ENCODE peak calls at places on chromosomes 2 and 18, in five cellular contexts. One of them, this sample, is unnamed.

GRCh38 chr2:172198361-172198760 is 95.7 kb upstream of the DLX2 start:
- DNase-seq in Right ventricle myocardium inferior: no peak
- DNase-seq in progenitor cell of endocrine pancreas: no peak
- DNase-seq in cardiac fibroblast: no peak
- DNase-seq in T-helper 17 cell: no peak
- DNase-seq in this sample: no peak

GRCh38 chr18:65608471-65608870 is 142.3 kb upstream of the CDH7 start:
- DNase-seq in Right ventricle myocardium inferior: no peak
- DNase-seq in progenitor cell of endocrine pancreas: no peak
- DNase-seq in cardiac fibroblast: no peak
- DNase-seq in T-helper 17 cell: no peak
- DNase-seq in this sample: no peak

GRCh38 chr2:5360081-5360480 is 332.1 kb upstream of the SOX11 start:
- DNase-seq in Right ventricle myocardium inferior: no peak
- DNase-seq in progenitor cell of endocrine pancreas: no peak
- DNase-seq in cardiac fibroblast: no peak
- DNase-seq in T-helper 17 cell: no peak
- DNase-seq in this sample: no peak

GRCh38 chr2:1654696-1655374 is 89.5 kb downstream of the PXDN start:
- DNase-seq in Right ventricle myocardium inferior: peak; percentile 48
- DNase-seq in progenitor cell of endocrine pancreas: no peak
- DNase-seq in cardiac fibroblast: no peak
- DNase-seq in T-helper 17 cell: no peak
- DNase-seq in this sample: peak; percentile 46

GRCh38 chr2:241734208-241734466 is 293 bp upstream of the D2HGDH start:
- DNase-seq in Right ventricle myocardium inferior: no peak
- DNase-seq in progenitor cell of endocrine pancreas: no peak
- DNase-seq in cardiac fibroblast: no peak
- DNase-seq in T-helper 17 cell: no peak
- DNase-seq in this sample: no peak

GRCh38 chr2:46438794-46439193 is 40.6 kb upstream of the TMEM247 start:
- DNase-seq in Right ventricle myocardium inferior: no peak
- DNase-seq in progenitor cell of endocrine pancreas: no peak
- DNase-seq in cardiac fibroblast: no peak
- DNase-seq in T-helper 17 cell: no peak
- DNase-seq in this sample: no peak

GRCh38 chr18:74608681-74609080 is 11.0 kb downstream of the ZNF407 start:
- DNase-seq in Right ventricle myocardium inferior: no peak
- DNase-seq in progenitor cell of endocrine pancreas: no peak
- DNase-seq in cardiac fibroblast: no peak
- DNase-seq in T-helper 17 cell: no peak
- DNase-seq in this sample: peak; percentile 12

GRCh38 chr18:73859998-73860397 is 287.6 kb downstream of the FBXO15 start:
- DNase-seq in Right ventricle myocardium inferior: no peak
- DNase-seq in progenitor cell of endocrine pancreas: no peak
- DNase-seq in cardiac fibroblast: no peak
- DNase-seq in T-helper 17 cell: no peak
- DNase-seq in this sample: no peak

GRCh38 chr2:230205034-230205433 is 14.8 kb downstream of the SP110 start:
- DNase-seq in Right ventricle myocardium inferior: no peak
- DNase-seq in progenitor cell of endocrine pancreas: no peak
- DNase-seq in cardiac fibroblast: no peak
- DNase-seq in T-helper 17 cell: no peak
- DNase-seq in this sample: no peak

GRCh38 chr2:222311978-222312738 is 13.4 kb upstream of the PAX3 start:
- DNase-seq in Right ventricle myocardium inferior: no peak
- DNase-seq in progenitor cell of endocrine pancreas: no peak
- DNase-seq in cardiac fibroblast: no peak
- DNase-seq in T-helper 17 cell: no peak
- DNase-seq in this sample: no peak

GRCh38 chr2:38515155-38516074 is 87.3 kb downstream of the HNRNPLL start:
- DNase-seq in Right ventricle myocardium inferior: no peak
- DNase-seq in progenitor cell of endocrine pancreas: no peak
- DNase-seq in cardiac fibroblast: peak; percentile 73
- DNase-seq in T-helper 17 cell: no peak
- DNase-seq in this sample: peak; percentile 95

GRCh38 chr2:238570926-238571325 is 144.2 kb downstream of the ASB1 start:
- DNase-seq in Right ventricle myocardium inferior: no peak
- DNase-seq in progenitor cell of endocrine pancreas: no peak
- DNase-seq in cardiac fibroblast: no peak
- DNase-seq in T-helper 17 cell: no peak
- DNase-seq in this sample: no peak

GRCh38 chr2:23632386-23632785 is 247.4 kb downstream of the KLHL29 start:
- DNase-seq in Right ventricle myocardium inferior: no peak
- DNase-seq in progenitor cell of endocrine pancreas: no peak
- DNase-seq in cardiac fibroblast: no peak
- DNase-seq in T-helper 17 cell: no peak
- DNase-seq in this sample: no peak

GRCh38 chr2:45332567-45332966 is 278.5 kb downstream of the SRBD1 start:
- DNase-seq in Right ventricle myocardium inferior: no peak
- DNase-seq in progenitor cell of endocrine pancreas: no peak
- DNase-seq in cardiac fibroblast: no peak
- DNase-seq in T-helper 17 cell: no peak
- DNase-seq in this sample: no peak

GRCh38 chr2:85549826-85550225 is 10.9 kb downstream of the MAT2A start:
- DNase-seq in Right ventricle myocardium inferior: no peak
- DNase-seq in progenitor cell of endocrine pancreas: no peak
- DNase-seq in cardiac fibroblast: peak; percentile 96
- DNase-seq in T-helper 17 cell: no peak
- DNase-seq in this sample: peak; percentile 95

GRCh38 chr2:102041351-102041750 is 49.6 kb downstream of the IL1R2 start:
- DNase-seq in Right ventricle myocardium inferior: no peak
- DNase-seq in progenitor cell of endocrine pancreas: no peak
- DNase-seq in cardiac fibroblast: peak; percentile 81
- DNase-seq in T-helper 17 cell: no peak
- DNase-seq in this sample: no peak

GRCh38 chr2:218233543-218233942 is 16.6 kb downstream of the ARPC2 start:
- DNase-seq in Right ventricle myocardium inferior: no peak
- DNase-seq in progenitor cell of endocrine pancreas: no peak
- DNase-seq in cardiac fibroblast: no peak
- DNase-seq in T-helper 17 cell: no peak
- DNase-seq in this sample: no peak

GRCh38 chr2:99836670-99837069 is 305.7 kb downstream of the AFF3 start:
- DNase-seq in Right ventricle myocardium inferior: no peak
- DNase-seq in progenitor cell of endocrine pancreas: no peak
- DNase-seq in cardiac fibroblast: peak; percentile 44
- DNase-seq in T-helper 17 cell: no peak
- DNase-seq in this sample: no peak

GRCh38 chr2:206531996-206532543 is 88.7 kb downstream of the ADAM23 start:
- DNase-seq in Right ventricle myocardium inferior: no peak
- DNase-seq in progenitor cell of endocrine pancreas: no peak
- DNase-seq in cardiac fibroblast: peak; percentile 8
- DNase-seq in T-helper 17 cell: no peak
- DNase-seq in this sample: no peak

GRCh38 chr2:3605013-3605961 is 10.4 kb downstream of the COLEC11 start:
- DNase-seq in Right ventricle myocardium inferior: no peak
- DNase-seq in progenitor cell of endocrine pancreas: no peak
- DNase-seq in cardiac fibroblast: no peak
- DNase-seq in T-helper 17 cell: peak; percentile 47
- DNase-seq in this sample: no peak

GRCh38 chr2:85091838-85092237 is 41.4 kb upstream of the TCF7L1 start:
- DNase-seq in Right ventricle myocardium inferior: no peak
- DNase-seq in progenitor cell of endocrine pancreas: no peak
- DNase-seq in cardiac fibroblast: no peak
- DNase-seq in T-helper 17 cell: no peak
- DNase-seq in this sample: no peak

GRCh38 chr2:103268841-103269498 is 507.1 kb downstream of the TMEM182 start:
- DNase-seq in Right ventricle myocardium inferior: no peak
- DNase-seq in progenitor cell of endocrine pancreas: no peak
- DNase-seq in cardiac fibroblast: no peak
- DNase-seq in T-helper 17 cell: no peak
- DNase-seq in this sample: no peak

GRCh38 chr2:95007061-95007609 is 18.4 kb upstream of the MAL start:
- DNase-seq in Right ventricle myocardium inferior: no peak
- DNase-seq in progenitor cell of endocrine pancreas: no peak
- DNase-seq in cardiac fibroblast: no peak
- DNase-seq in T-helper 17 cell: no peak
- DNase-seq in this sample: no peak

GRCh38 chr2:12106440-12107080 is 360.1 kb downstream of the LPIN1 start:
- DNase-seq in Right ventricle myocardium inferior: peak; percentile 77
- DNase-seq in progenitor cell of endocrine pancreas: no peak
- DNase-seq in cardiac fibroblast: peak; percentile 100
- DNase-seq in T-helper 17 cell: no peak
- DNase-seq in this sample: peak; percentile 99

GRCh38 chr2:65043001-65043400 is 13.2 kb upstream of the CEP68 start:
- DNase-seq in Right ventricle myocardium inferior: no peak
- DNase-seq in progenitor cell of endocrine pancreas: no peak
- DNase-seq in cardiac fibroblast: no peak
- DNase-seq in T-helper 17 cell: no peak
- DNase-seq in this sample: no peak

GRCh38 chr2:48313036-48313877 is 216.7 kb upstream of the STON1 start:
- DNase-seq in Right ventricle myocardium inferior: no peak
- DNase-seq in progenitor cell of endocrine pancreas: no peak
- DNase-seq in cardiac fibroblast: no peak
- DNase-seq in T-helper 17 cell: no peak
- DNase-seq in this sample: no peak

GRCh38 chr2:22734373-22735045 is 650.5 kb upstream of the KLHL29 start:
- DNase-seq in Right ventricle myocardium inferior: no peak
- DNase-seq in progenitor cell of endocrine pancreas: no peak
- DNase-seq in cardiac fibroblast: no peak
- DNase-seq in T-helper 17 cell: no peak
- DNase-seq in this sample: no peak

GRCh38 chr18:36786686-36787085 is 42.1 kb downstream of the TPGS2 start:
- DNase-seq in Right ventricle myocardium inferior: peak; percentile 82
- DNase-seq in progenitor cell of endocrine pancreas: no peak
- DNase-seq in cardiac fibroblast: peak; percentile 84
- DNase-seq in T-helper 17 cell: no peak
- DNase-seq in this sample: no peak

GRCh38 chr2:217521820-217522219 is 481.0 kb downstream of the TNS1 start:
- DNase-seq in Right ventricle myocardium inferior: no peak
- DNase-seq in progenitor cell of endocrine pancreas: no peak
- DNase-seq in cardiac fibroblast: peak; percentile 12
- DNase-seq in T-helper 17 cell: no peak
- DNase-seq in this sample: peak; percentile 7

GRCh38 chr2:163491850-163492249 is 244.0 kb downstream of the FIGN start:
- DNase-seq in Right ventricle myocardium inferior: no peak
- DNase-seq in progenitor cell of endocrine pancreas: no peak
- DNase-seq in cardiac fibroblast: no peak
- DNase-seq in T-helper 17 cell: no peak
- DNase-seq in this sample: no peak

GRCh38 chr2:65622951-65623525 is 190.6 kb upstream of the SPRED2 start:
- DNase-seq in Right ventricle myocardium inferior: no peak
- DNase-seq in progenitor cell of endocrine pancreas: no peak
- DNase-seq in cardiac fibroblast: no peak
- DNase-seq in T-helper 17 cell: no peak
- DNase-seq in this sample: no peak

GRCh38 chr2:45121236-45121927 is 112.1 kb upstream of the SIX2 start:
- DNase-seq in Right ventricle myocardium inferior: no peak
- DNase-seq in progenitor cell of endocrine pancreas: no peak
- DNase-seq in cardiac fibroblast: no peak
- DNase-seq in T-helper 17 cell: no peak
- DNase-seq in this sample: peak; percentile 57

GRCh38 chr18:499351-500229 is 911 bp downstream of the COLEC12 start:
- DNase-seq in Right ventricle myocardium inferior: no peak
- DNase-seq in progenitor cell of endocrine pancreas: no peak
- DNase-seq in cardiac fibroblast: peak; percentile 50
- DNase-seq in T-helper 17 cell: no peak
- DNase-seq in this sample: peak; percentile 52

GRCh38 chr2:181190711-181191110 is 210.3 kb downstream of the UBE2E3 start:
- DNase-seq in Right ventricle myocardium inferior: no peak
- DNase-seq in progenitor cell of endocrine pancreas: no peak
- DNase-seq in cardiac fibroblast: peak; percentile 32
- DNase-seq in T-helper 17 cell: no peak
- DNase-seq in this sample: no peak

GRCh38 chr2:122643725-122644329 is 888.4 kb downstream of the TSN start:
- DNase-seq in Right ventricle myocardium inferior: no peak
- DNase-seq in progenitor cell of endocrine pancreas: no peak
- DNase-seq in cardiac fibroblast: peak; percentile 96
- DNase-seq in T-helper 17 cell: no peak
- DNase-seq in this sample: no peak

GRCh38 chr2:55550368-55551102 is 31.0 kb downstream of the CFAP36 start:
- DNase-seq in Right ventricle myocardium inferior: no peak
- DNase-seq in progenitor cell of endocrine pancreas: no peak
- DNase-seq in cardiac fibroblast: peak; percentile 89
- DNase-seq in T-helper 17 cell: no peak
- DNase-seq in this sample: no peak

GRCh38 chr2:42092084-42092996 is 44.5 kb downstream of the PKDCC start:
- DNase-seq in Right ventricle myocardium inferior: no peak
- DNase-seq in progenitor cell of endocrine pancreas: no peak
- DNase-seq in cardiac fibroblast: peak; percentile 52
- DNase-seq in T-helper 17 cell: no peak
- DNase-seq in this sample: peak; percentile 67

GRCh38 chr2:133884739-133885381 is 316.6 kb upstream of the NCKAP5 start:
- DNase-seq in Right ventricle myocardium inferior: no peak
- DNase-seq in progenitor cell of endocrine pancreas: no peak
- DNase-seq in cardiac fibroblast: peak; percentile 51
- DNase-seq in T-helper 17 cell: no peak
- DNase-seq in this sample: peak; percentile 44